ENCODE peak calls at places on chromosomes 4 and X, in seven cellular contexts. One of them, this sample, is unnamed.

GRCh38 chr4:153529646-153530045 is 63.5 kb downstream of the TMEM131L start:
- DNase-seq in left lung: no peak
- DNase-seq in dorsolateral prefrontal cortex: no peak
- DNase-seq in fibroblast of lung: no peak
- DNase-seq in PC-3: no peak
- DNase-seq in GM12865: no peak
- DNase-seq in WTC11: no peak
- DNase-seq in this sample: peak

GRCh38 chrX:439236-439635 is 52.5 kb upstream of the PPP2R3B start:
- DNase-seq in GM12865: no peak
- DNase-seq in dorsolateral prefrontal cortex: no peak
- DNase-seq in WTC11: no peak
- DNase-seq in fibroblast of lung: no peak
- DNase-seq in PC-3: no peak
- DNase-seq in left lung: no peak
- DNase-seq in this sample: no peak

GRCh38 chr4:159722052-159722451 is 619.2 kb downstream of the RAPGEF2 start:
- DNase-seq in left lung: no peak
- DNase-seq in dorsolateral prefrontal cortex: no peak
- DNase-seq in PC-3: no peak
- DNase-seq in WTC11: no peak
- DNase-seq in fibroblast of lung: no peak
- DNase-seq in GM12865: no peak
- DNase-seq in this sample: no peak

GRCh38 chr4:131288441-131288840 is 1860.7 kb upstream of the PCDH10 start:
- DNase-seq in PC-3: no peak
- DNase-seq in left lung: no peak
- DNase-seq in GM12865: no peak
- DNase-seq in fibroblast of lung: no peak
- DNase-seq in dorsolateral prefrontal cortex: no peak
- DNase-seq in WTC11: no peak
- DNase-seq in this sample: no peak

GRCh38 chrX:123184199-123184857 is at the start of gene GRIA3:
- DNase-seq in left lung: no peak
- DNase-seq in PC-3: no peak
- DNase-seq in WTC11: no peak
- DNase-seq in GM12865: peak
- DNase-seq in dorsolateral prefrontal cortex: no peak
- DNase-seq in fibroblast of lung: peak
- DNase-seq in this sample: no peak

GRCh38 chr4:825969-826330 is at the start of gene CPLX1:
- DNase-seq in GM12865: no peak
- DNase-seq in WTC11: peak
- DNase-seq in PC-3: peak
- DNase-seq in fibroblast of lung: no peak
- DNase-seq in dorsolateral prefrontal cortex: peak
- DNase-seq in left lung: no peak
- DNase-seq in this sample: peak

GRCh38 chr4:2672700-2673099 is 83.4 kb downstream of the TNIP2 start:
- DNase-seq in WTC11: no peak
- DNase-seq in GM12865: no peak
- DNase-seq in dorsolateral prefrontal cortex: no peak
- DNase-seq in fibroblast of lung: no peak
- DNase-seq in PC-3: no peak
- DNase-seq in left lung: no peak
- DNase-seq in this sample: no peak

GRCh38 chr4:3657917-3658913 is 108.0 kb upstream of the ADRA2C start:
- DNase-seq in PC-3: no peak
- DNase-seq in left lung: no peak
- DNase-seq in fibroblast of lung: peak
- DNase-seq in GM12865: no peak
- DNase-seq in WTC11: no peak
- DNase-seq in dorsolateral prefrontal cortex: peak
- DNase-seq in this sample: peak

GRCh38 chr4:15368906-15369305 is 58.9 kb upstream of the C1QTNF7 start:
- DNase-seq in dorsolateral prefrontal cortex: no peak
- DNase-seq in GM12865: no peak
- DNase-seq in WTC11: no peak
- DNase-seq in PC-3: peak
- DNase-seq in fibroblast of lung: peak
- DNase-seq in left lung: no peak
- DNase-seq in this sample: peak

DNA sequence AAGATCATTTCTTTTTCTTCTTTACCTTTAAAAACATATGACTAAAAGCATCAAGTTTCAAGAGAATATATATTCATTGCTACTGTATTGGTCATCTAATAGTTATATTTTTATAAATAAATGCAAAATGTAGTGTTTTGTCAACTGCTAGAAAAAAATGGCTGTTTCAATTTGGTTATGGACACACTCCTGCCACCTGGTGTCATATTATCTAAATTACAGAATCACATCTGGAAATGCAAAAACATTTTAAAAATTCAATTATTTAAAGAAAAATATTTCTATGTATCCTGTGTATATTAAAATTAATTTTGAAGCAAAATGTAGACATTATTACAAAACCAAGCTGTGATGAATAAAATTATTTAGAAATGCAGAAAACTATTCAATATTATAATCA is 329.4 kb upstream of the PCDH18 start:
- DNase-seq in left lung: no peak
- DNase-seq in dorsolateral prefrontal cortex: no peak
- DNase-seq in PC-3: peak
- DNase-seq in GM12865: no peak
- DNase-seq in WTC11: no peak
- DNase-seq in fibroblast of lung: no peak
- DNase-seq in this sample: peak
- TF ChIP-seq CTCF in left lung: peak
- TF ChIP-seq CTCF in dorsolateral prefrontal cortex: peak
- TF ChIP-seq CTCF in PC-3: peak
- TF ChIP-seq CTCF in GM12865: peak
- TF ChIP-seq CTCF in WTC11: no peak
- TF ChIP-seq CTCF in fibroblast of lung: peak
- TF ChIP-seq CTCF in this sample: peak

DNA sequence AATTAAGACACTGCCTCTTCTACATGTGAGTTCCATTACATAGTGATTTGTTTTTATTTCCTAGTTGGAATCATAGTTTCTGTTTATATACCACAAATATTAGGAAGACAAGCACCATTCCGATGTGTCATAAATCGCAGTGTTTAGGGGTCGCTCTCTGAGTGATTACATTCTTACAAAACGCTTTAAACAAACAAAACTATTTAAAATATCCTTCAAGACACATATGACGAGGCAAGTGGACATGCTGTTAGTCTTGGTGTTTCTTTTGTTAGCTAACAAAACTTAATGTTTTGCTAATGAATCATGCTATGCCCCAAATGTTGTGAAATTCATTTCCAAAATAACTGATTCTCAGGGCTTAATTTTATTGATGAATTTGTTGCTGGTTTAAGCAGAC is 1219.3 kb upstream of the PRKX start:
- DNase-seq in fibroblast of lung: peak
- DNase-seq in GM12865: no peak
- DNase-seq in dorsolateral prefrontal cortex: no peak
- DNase-seq in PC-3: peak
- DNase-seq in left lung: no peak
- DNase-seq in WTC11: no peak
- DNase-seq in this sample: peak
- TF ChIP-seq CTCF in fibroblast of lung: no peak
- TF ChIP-seq CTCF in GM12865: no peak
- TF ChIP-seq CTCF in dorsolateral prefrontal cortex: no peak
- TF ChIP-seq CTCF in PC-3: no peak
- TF ChIP-seq CTCF in left lung: no peak
- TF ChIP-seq CTCF in WTC11: no peak
- TF ChIP-seq CTCF in this sample: no peak

GRCh38 chrX:105006103-105006502 is 214.4 kb downstream of the TEX13A start:
- DNase-seq in GM12865: no peak
- DNase-seq in dorsolateral prefrontal cortex: no peak
- DNase-seq in WTC11: no peak
- DNase-seq in fibroblast of lung: no peak
- DNase-seq in left lung: no peak
- DNase-seq in PC-3: no peak
- DNase-seq in this sample: no peak
- TF ChIP-seq CTCF in GM12865: no peak
- TF ChIP-seq CTCF in dorsolateral prefrontal cortex: no peak
- TF ChIP-seq CTCF in WTC11: no peak
- TF ChIP-seq CTCF in fibroblast of lung: no peak
- TF ChIP-seq CTCF in left lung: no peak
- TF ChIP-seq CTCF in PC-3: no peak
- TF ChIP-seq CTCF in this sample: no peak

GRCh38 chr4:25981749-25982148 is 67.7 kb downstream of the SMIM20 start:
- DNase-seq in left lung: no peak
- DNase-seq in PC-3: peak
- DNase-seq in fibroblast of lung: no peak
- DNase-seq in GM12865: no peak
- DNase-seq in dorsolateral prefrontal cortex: no peak
- DNase-seq in WTC11: no peak
- DNase-seq in this sample: no peak

GRCh38 chr4:25984796-25985195 is 70.8 kb downstream of the SMIM20 start:
- DNase-seq in fibroblast of lung: no peak
- DNase-seq in left lung: no peak
- DNase-seq in WTC11: no peak
- DNase-seq in dorsolateral prefrontal cortex: no peak
- DNase-seq in GM12865: no peak
- DNase-seq in PC-3: no peak
- DNase-seq in this sample: no peak

GRCh38 chr4:25986807-25987206 is 72.8 kb downstream of the SMIM20 start:
- DNase-seq in left lung: no peak
- DNase-seq in dorsolateral prefrontal cortex: no peak
- DNase-seq in WTC11: no peak
- DNase-seq in fibroblast of lung: no peak
- DNase-seq in PC-3: no peak
- DNase-seq in GM12865: no peak
- DNase-seq in this sample: no peak

GRCh38 chr4:25978327-25978726 is 64.3 kb downstream of the SMIM20 start:
- DNase-seq in fibroblast of lung: no peak
- DNase-seq in dorsolateral prefrontal cortex: no peak
- DNase-seq in left lung: no peak
- DNase-seq in PC-3: no peak
- DNase-seq in WTC11: no peak
- DNase-seq in GM12865: no peak
- DNase-seq in this sample: no peak

DNA sequence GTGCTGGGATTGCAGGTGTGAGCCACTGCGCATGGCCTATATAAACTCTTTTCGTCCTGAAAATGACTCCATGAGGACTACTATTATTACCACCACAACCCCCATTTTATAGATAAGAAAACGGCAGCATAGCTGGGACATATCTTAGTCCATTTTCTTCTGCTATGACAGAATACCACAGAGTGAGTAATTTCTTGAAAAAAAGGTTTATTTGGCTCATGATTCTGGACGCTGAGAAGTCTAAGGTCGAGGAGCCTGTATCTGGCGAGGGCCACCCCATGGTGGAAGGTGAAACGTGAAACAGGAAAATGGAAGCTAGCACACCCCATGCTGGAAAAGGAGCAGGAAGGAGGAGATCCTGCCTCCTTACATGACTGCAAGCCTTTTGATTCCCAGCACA is 68.9 kb downstream of the SMIM20 start:
- DNase-seq in PC-3: no peak
- DNase-seq in GM12865: no peak
- DNase-seq in WTC11: no peak
- DNase-seq in left lung: no peak
- DNase-seq in dorsolateral prefrontal cortex: no peak
- DNase-seq in fibroblast of lung: peak
- DNase-seq in this sample: no peak
- TF ChIP-seq CTCF in PC-3: no peak
- TF ChIP-seq CTCF in GM12865: no peak
- TF ChIP-seq CTCF in WTC11: no peak
- TF ChIP-seq CTCF in left lung: no peak
- TF ChIP-seq CTCF in dorsolateral prefrontal cortex: no peak
- TF ChIP-seq CTCF in fibroblast of lung: no peak
- TF ChIP-seq CTCF in this sample: no peak

DNA sequence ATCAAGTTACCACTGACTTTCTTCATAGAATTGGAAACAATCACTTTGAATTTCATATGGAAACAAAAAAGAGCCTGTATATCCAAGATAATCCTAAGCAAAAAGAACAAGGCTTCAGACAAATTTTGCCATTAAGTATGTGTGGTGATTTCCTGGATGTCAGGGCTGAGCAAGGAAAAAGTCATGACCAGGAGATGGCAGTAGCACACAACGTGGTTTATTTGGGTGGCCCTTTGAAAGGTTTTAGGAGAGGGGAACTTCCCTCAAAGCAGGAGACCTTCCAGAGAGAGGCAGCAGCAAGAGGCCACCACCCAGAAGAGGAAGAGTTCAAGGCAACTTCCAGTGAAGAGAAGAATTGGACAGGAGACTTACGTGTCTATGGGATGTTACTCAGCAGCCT is 18.1 kb upstream of the ZXDB start:
- DNase-seq in left lung: no peak
- DNase-seq in GM12865: peak
- DNase-seq in WTC11: no peak
- DNase-seq in dorsolateral prefrontal cortex: no peak
- DNase-seq in fibroblast of lung: no peak
- DNase-seq in PC-3: peak
- DNase-seq in this sample: peak
- TF ChIP-seq CTCF in left lung: no peak
- TF ChIP-seq CTCF in GM12865: peak
- TF ChIP-seq CTCF in WTC11: no peak
- TF ChIP-seq CTCF in dorsolateral prefrontal cortex: peak
- TF ChIP-seq CTCF in fibroblast of lung: peak
- TF ChIP-seq CTCF in PC-3: peak
- TF ChIP-seq CTCF in this sample: peak

DNA sequence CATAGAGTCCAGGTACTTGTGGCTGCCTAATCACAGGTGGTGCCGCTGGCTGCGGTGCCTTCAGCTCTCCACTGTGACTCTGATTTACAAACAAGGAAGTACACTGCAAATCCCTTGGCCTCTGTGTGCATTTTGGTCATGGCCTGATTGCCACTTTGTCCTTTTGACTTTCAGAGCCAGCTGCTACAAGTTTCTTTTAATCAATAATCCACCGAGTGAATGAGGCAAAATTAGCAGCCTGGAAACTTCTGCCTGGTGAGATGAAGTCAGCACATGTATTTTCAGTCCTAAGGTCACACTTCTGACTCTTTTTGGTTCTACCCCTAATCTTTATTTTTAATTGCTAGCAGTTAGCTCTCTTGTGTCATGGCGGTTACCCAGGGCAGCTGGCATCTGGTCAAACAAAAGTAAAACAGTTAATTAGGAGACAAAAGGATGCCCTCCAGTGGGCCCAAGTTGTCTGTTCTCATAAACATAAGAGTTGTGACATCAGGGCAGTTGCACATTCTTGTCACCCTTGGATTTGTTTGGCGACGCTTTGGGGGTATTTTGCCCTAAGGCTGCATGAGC is 62.3 kb upstream of the LNX1 start:
- DNase-seq in PC-3: no peak
- DNase-seq in WTC11: no peak
- DNase-seq in fibroblast of lung: no peak
- DNase-seq in left lung: no peak
- DNase-seq in dorsolateral prefrontal cortex: no peak
- DNase-seq in GM12865: peak
- DNase-seq in this sample: peak
- TF ChIP-seq CTCF in PC-3: peak
- TF ChIP-seq CTCF in WTC11: no peak
- TF ChIP-seq CTCF in fibroblast of lung: no peak
- TF ChIP-seq CTCF in left lung: no peak
- TF ChIP-seq CTCF in dorsolateral prefrontal cortex: no peak
- TF ChIP-seq CTCF in GM12865: no peak
- TF ChIP-seq CTCF in this sample: no peak

This sample was measured in MCF 10A.